ENCODE peak calls at places on chromosomes 12 and 14, in nine cellular contexts. One of them, this sample, is unnamed. For H3K4me1, the result is how much of the 10 kb centered on the place peaks cover.

GRCh38 chr14:72599579-72600470 is 294.1 kb downstream of the DPF3 start:
- DNase-seq in pancreas: no peak
- DNase-seq in esophagus squamous epithelium: no peak
- DNase-seq in fibroblast of lung: no peak
- DNase-seq in upper lobe of right lung: no peak
- DNase-seq in CD4-positive, CD25-positive, alpha-beta regulatory T cell: no peak
- DNase-seq in mesendoderm: peak
- DNase-seq in left lung: no peak
- DNase-seq in lung: no peak
- DNase-seq in this sample: no peak

GRCh38 chr12:442235-442884 is 17.4 kb upstream of the B4GALNT3 start:
- DNase-seq in pancreas: no peak
- DNase-seq in esophagus squamous epithelium: no peak
- DNase-seq in fibroblast of lung: peak
- DNase-seq in upper lobe of right lung: no peak
- DNase-seq in CD4-positive, CD25-positive, alpha-beta regulatory T cell: peak
- DNase-seq in mesendoderm: peak
- DNase-seq in left lung: no peak
- DNase-seq in lung: peak
- DNase-seq in this sample: peak

GRCh38 chr12:34405286-34406227 is 383.3 kb downstream of the ALG10 start:
- DNase-seq in pancreas: peak
- DNase-seq in esophagus squamous epithelium: no peak
- DNase-seq in fibroblast of lung: no peak
- DNase-seq in upper lobe of right lung: peak
- DNase-seq in CD4-positive, CD25-positive, alpha-beta regulatory T cell: no peak
- DNase-seq in mesendoderm: no peak
- DNase-seq in left lung: peak
- DNase-seq in lung: peak
- DNase-seq in this sample: no peak

GRCh38 chr14:67411820-67412421 is at the start of gene PLEK2:
- DNase-seq in pancreas: peak
- DNase-seq in esophagus squamous epithelium: no peak
- DNase-seq in fibroblast of lung: peak
- DNase-seq in upper lobe of right lung: peak
- DNase-seq in CD4-positive, CD25-positive, alpha-beta regulatory T cell: peak
- DNase-seq in mesendoderm: no peak
- DNase-seq in left lung: peak
- DNase-seq in lung: peak
- DNase-seq in this sample: peak

GRCh38 chr12:80230068-80230467 is 130.7 kb downstream of the OTOGL start:
- DNase-seq in pancreas: no peak
- DNase-seq in esophagus squamous epithelium: no peak
- DNase-seq in fibroblast of lung: no peak
- DNase-seq in upper lobe of right lung: no peak
- DNase-seq in CD4-positive, CD25-positive, alpha-beta regulatory T cell: no peak
- DNase-seq in mesendoderm: peak
- DNase-seq in left lung: no peak
- DNase-seq in lung: no peak
- DNase-seq in this sample: no peak

GRCh38 chr14:21734457-21735074 is 60.9 kb upstream of the OR4E1 start:
- DNase-seq in pancreas: no peak
- DNase-seq in esophagus squamous epithelium: no peak
- DNase-seq in fibroblast of lung: peak
- DNase-seq in upper lobe of right lung: no peak
- DNase-seq in CD4-positive, CD25-positive, alpha-beta regulatory T cell: peak
- DNase-seq in mesendoderm: peak
- DNase-seq in left lung: no peak
- DNase-seq in lung: no peak
- DNase-seq in this sample: peak

GRCh38 chr12:104263026-104263425 is 40.5 kb upstream of the EID3 start:
- DNase-seq in pancreas: no peak
- DNase-seq in esophagus squamous epithelium: no peak
- DNase-seq in fibroblast of lung: no peak
- DNase-seq in upper lobe of right lung: no peak
- DNase-seq in CD4-positive, CD25-positive, alpha-beta regulatory T cell: no peak
- DNase-seq in mesendoderm: no peak
- DNase-seq in left lung: no peak
- DNase-seq in lung: no peak
- DNase-seq in this sample: no peak

GRCh38 chr14:106652494-106652893 is 1126.1 kb downstream of the TMEM121 start:
- DNase-seq in pancreas: no peak
- DNase-seq in esophagus squamous epithelium: no peak
- DNase-seq in fibroblast of lung: no peak
- DNase-seq in upper lobe of right lung: no peak
- DNase-seq in CD4-positive, CD25-positive, alpha-beta regulatory T cell: no peak
- DNase-seq in mesendoderm: no peak
- DNase-seq in left lung: no peak
- DNase-seq in lung: no peak
- DNase-seq in this sample: no peak

GRCh38 chr14:68655021-68655811 is 137.7 kb downstream of the ZFP36L1 start:
- DNase-seq in pancreas: peak
- DNase-seq in esophagus squamous epithelium: no peak
- DNase-seq in fibroblast of lung: peak
- DNase-seq in upper lobe of right lung: no peak
- DNase-seq in CD4-positive, CD25-positive, alpha-beta regulatory T cell: no peak
- DNase-seq in mesendoderm: no peak
- DNase-seq in left lung: no peak
- DNase-seq in lung: no peak
- DNase-seq in this sample: no peak

GRCh38 chr12:6215932-6216494 is 15.8 kb downstream of the CD9 start:
- DNase-seq in pancreas: peak
- DNase-seq in esophagus squamous epithelium: no peak
- DNase-seq in fibroblast of lung: peak
- DNase-seq in upper lobe of right lung: peak
- DNase-seq in CD4-positive, CD25-positive, alpha-beta regulatory T cell: no peak
- DNase-seq in mesendoderm: peak
- DNase-seq in left lung: peak
- DNase-seq in lung: peak
- DNase-seq in this sample: no peak

GRCh38 chr14:61598980-61599379 is 96.3 kb upstream of the HIF1A start:
- DNase-seq in pancreas: no peak
- DNase-seq in esophagus squamous epithelium: no peak
- DNase-seq in fibroblast of lung: no peak
- DNase-seq in upper lobe of right lung: no peak
- DNase-seq in CD4-positive, CD25-positive, alpha-beta regulatory T cell: no peak
- DNase-seq in mesendoderm: no peak
- DNase-seq in left lung: no peak
- DNase-seq in lung: no peak
- DNase-seq in this sample: no peak

GRCh38 chr12:132265056-132265800 is 64.2 kb downstream of the GALNT9 start:
- DNase-seq in pancreas: no peak
- DNase-seq in esophagus squamous epithelium: no peak
- DNase-seq in fibroblast of lung: no peak
- DNase-seq in upper lobe of right lung: no peak
- DNase-seq in CD4-positive, CD25-positive, alpha-beta regulatory T cell: no peak
- DNase-seq in mesendoderm: no peak
- DNase-seq in left lung: no peak
- DNase-seq in lung: no peak
- DNase-seq in this sample: no peak

GRCh38 chr14:48665077-48665784 is 920.9 kb downstream of the RPS29 start:
- DNase-seq in pancreas: no peak
- DNase-seq in esophagus squamous epithelium: no peak
- DNase-seq in fibroblast of lung: no peak
- DNase-seq in upper lobe of right lung: no peak
- DNase-seq in CD4-positive, CD25-positive, alpha-beta regulatory T cell: no peak
- DNase-seq in mesendoderm: no peak
- DNase-seq in left lung: no peak
- DNase-seq in lung: no peak
- DNase-seq in this sample: no peak

GRCh38 chr14:104436741-104437701 is 142.5 kb upstream of the C14orf180 start:
- DNase-seq in pancreas: peak
- DNase-seq in esophagus squamous epithelium: no peak
- DNase-seq in fibroblast of lung: no peak
- DNase-seq in upper lobe of right lung: peak
- DNase-seq in CD4-positive, CD25-positive, alpha-beta regulatory T cell: no peak
- DNase-seq in mesendoderm: no peak
- DNase-seq in left lung: peak
- DNase-seq in lung: peak
- DNase-seq in this sample: no peak

GRCh38 chr12:7068240-7068993 is 7.9 kb downstream of the C1S start:
- DNase-seq in pancreas: no peak
- DNase-seq in esophagus squamous epithelium: no peak
- DNase-seq in fibroblast of lung: no peak
- DNase-seq in upper lobe of right lung: no peak
- DNase-seq in CD4-positive, CD25-positive, alpha-beta regulatory T cell: no peak
- DNase-seq in mesendoderm: no peak
- DNase-seq in left lung: no peak
- DNase-seq in lung: no peak
- DNase-seq in this sample: no peak

GRCh38 chr14:97458302-97459137 is 661.3 kb downstream of the VRK1 start:
- DNase-seq in pancreas: peak
- DNase-seq in esophagus squamous epithelium: no peak
- DNase-seq in fibroblast of lung: no peak
- DNase-seq in upper lobe of right lung: no peak
- DNase-seq in CD4-positive, CD25-positive, alpha-beta regulatory T cell: peak
- DNase-seq in mesendoderm: peak
- DNase-seq in left lung: no peak
- DNase-seq in lung: no peak
- DNase-seq in this sample: peak

GRCh38 chr14:20422886-20423285 is 9.6 kb upstream of the TEP1 start:
- DNase-seq in pancreas: no peak
- DNase-seq in esophagus squamous epithelium: no peak
- DNase-seq in fibroblast of lung: no peak
- DNase-seq in upper lobe of right lung: no peak
- DNase-seq in CD4-positive, CD25-positive, alpha-beta regulatory T cell: no peak
- DNase-seq in mesendoderm: no peak
- DNase-seq in left lung: no peak
- DNase-seq in lung: no peak
- DNase-seq in this sample: no peak
- H3K4me1 ChIP-seq in pancreas: under half
- H3K4me1 ChIP-seq in esophagus squamous epithelium: under half
- H3K4me1 ChIP-seq in fibroblast of lung: under half
- H3K4me1 ChIP-seq in upper lobe of right lung: under half
- H3K4me1 ChIP-seq in CD4-positive, CD25-positive, alpha-beta regulatory T cell: under half
- H3K4me1 ChIP-seq in mesendoderm: under half
- H3K4me1 ChIP-seq in left lung: under half
- H3K4me1 ChIP-seq in lung: under half
- H3K4me1 ChIP-seq in this sample: under half

GRCh38 chr14:50100824-50101223 is 15.5 kb downstream of the VCPKMT start:
- DNase-seq in pancreas: no peak
- DNase-seq in esophagus squamous epithelium: no peak
- DNase-seq in fibroblast of lung: no peak
- DNase-seq in upper lobe of right lung: no peak
- DNase-seq in CD4-positive, CD25-positive, alpha-beta regulatory T cell: no peak
- DNase-seq in mesendoderm: no peak
- DNase-seq in left lung: no peak
- DNase-seq in lung: no peak
- DNase-seq in this sample: no peak
- H3K27ac ChIP-seq in pancreas: no peak
- H3K27ac ChIP-seq in esophagus squamous epithelium: peak
- H3K27ac ChIP-seq in fibroblast of lung: no peak
- H3K27ac ChIP-seq in upper lobe of right lung: no peak
- H3K27ac ChIP-seq in CD4-positive, CD25-positive, alpha-beta regulatory T cell: no peak
- H3K27ac ChIP-seq in mesendoderm: no peak
- H3K27ac ChIP-seq in left lung: no peak
- H3K27ac ChIP-seq in lung: no peak
- H3K27ac ChIP-seq in this sample: peak

GRCh38 chr12:4312251-4312650 is 8.8 kb upstream of the TIGAR start:
- DNase-seq in pancreas: no peak
- DNase-seq in esophagus squamous epithelium: no peak
- DNase-seq in fibroblast of lung: no peak
- DNase-seq in upper lobe of right lung: no peak
- DNase-seq in CD4-positive, CD25-positive, alpha-beta regulatory T cell: no peak
- DNase-seq in mesendoderm: no peak
- DNase-seq in left lung: no peak
- DNase-seq in lung: no peak
- DNase-seq in this sample: no peak
- H3K4me3 ChIP-seq in pancreas: no peak
- H3K4me3 ChIP-seq in esophagus squamous epithelium: no peak
- H3K4me3 ChIP-seq in fibroblast of lung: no peak
- H3K4me3 ChIP-seq in upper lobe of right lung: no peak
- H3K4me3 ChIP-seq in CD4-positive, CD25-positive, alpha-beta regulatory T cell: no peak
- H3K4me3 ChIP-seq in mesendoderm: no peak
- H3K4me3 ChIP-seq in left lung: no peak
- H3K4me3 ChIP-seq in lung: no peak
- H3K4me3 ChIP-seq in this sample: no peak

DNA sequence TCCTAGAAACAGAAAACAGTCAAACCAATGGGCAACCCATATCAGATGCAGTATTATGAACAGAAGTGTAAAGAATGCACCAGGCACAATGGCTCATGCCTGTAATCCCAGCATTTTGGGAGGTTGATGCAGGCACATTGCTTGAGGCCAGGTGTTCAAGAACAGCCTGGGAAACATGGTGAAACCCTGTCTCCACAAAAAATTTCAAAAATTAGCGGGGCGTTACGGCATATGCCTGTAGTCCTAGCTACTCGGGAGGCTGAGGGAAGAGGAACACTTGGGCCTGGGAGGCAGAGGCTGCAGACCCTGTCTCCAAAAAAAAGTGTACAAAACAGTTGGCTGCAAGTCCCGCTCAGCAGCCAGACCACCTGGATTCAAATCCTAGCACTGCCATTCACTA is 4.9 kb downstream of the PXN start:
- DNase-seq in pancreas: no peak
- DNase-seq in esophagus squamous epithelium: no peak
- DNase-seq in fibroblast of lung: no peak
- DNase-seq in upper lobe of right lung: no peak
- DNase-seq in CD4-positive, CD25-positive, alpha-beta regulatory T cell: no peak
- DNase-seq in mesendoderm: no peak
- DNase-seq in left lung: no peak
- DNase-seq in lung: no peak
- DNase-seq in this sample: no peak
- H3K4me1 ChIP-seq in pancreas: under half
- H3K4me1 ChIP-seq in esophagus squamous epithelium: half or more
- H3K4me1 ChIP-seq in fibroblast of lung: under half
- H3K4me1 ChIP-seq in upper lobe of right lung: half or more
- H3K4me1 ChIP-seq in CD4-positive, CD25-positive, alpha-beta regulatory T cell: half or more
- H3K4me1 ChIP-seq in mesendoderm: under half
- H3K4me1 ChIP-seq in left lung: half or more
- H3K4me1 ChIP-seq in lung: half or more
- H3K4me1 ChIP-seq in this sample: half or more

DNA sequence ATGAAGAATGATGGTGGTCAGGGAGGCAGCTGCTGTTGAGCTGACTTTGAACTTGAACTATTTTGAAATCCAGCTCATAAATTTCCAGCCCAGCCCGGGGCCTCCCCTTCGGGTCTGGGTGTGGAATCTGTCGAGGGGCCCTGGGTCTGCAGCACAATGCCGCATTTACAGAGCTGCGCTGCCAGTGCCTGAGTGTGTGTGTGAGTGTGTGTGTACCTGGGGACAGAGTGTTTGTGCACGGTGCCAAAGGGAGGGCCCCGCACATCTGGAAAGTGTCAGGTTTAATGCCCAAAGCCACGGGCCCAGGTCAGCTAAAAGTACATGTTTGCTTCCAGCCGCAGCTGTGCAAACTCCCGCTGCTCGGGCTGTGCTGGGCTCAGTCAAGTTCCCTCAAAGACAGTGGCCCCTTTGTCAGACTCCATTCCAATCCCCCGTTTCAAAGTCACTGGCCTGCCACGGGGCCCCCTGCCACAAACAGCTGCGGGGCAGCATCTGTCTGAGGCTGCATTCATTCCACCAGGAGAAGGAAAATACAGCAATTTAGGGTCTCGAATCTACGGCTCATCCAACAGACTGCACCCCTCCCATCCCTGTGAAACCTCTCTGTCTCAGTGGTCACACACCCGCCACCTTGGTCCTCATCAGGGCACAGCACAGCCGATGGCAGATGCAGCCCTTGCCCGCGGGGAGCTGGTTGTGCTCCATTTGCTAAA is 16.3 kb upstream of the RFLNA start:
- DNase-seq in pancreas: no peak
- DNase-seq in esophagus squamous epithelium: no peak
- DNase-seq in fibroblast of lung: no peak
- DNase-seq in upper lobe of right lung: no peak
- DNase-seq in CD4-positive, CD25-positive, alpha-beta regulatory T cell: no peak
- DNase-seq in mesendoderm: no peak
- DNase-seq in left lung: no peak
- DNase-seq in lung: no peak
- DNase-seq in this sample: no peak
- H3K27ac ChIP-seq in pancreas: no peak
- H3K27ac ChIP-seq in esophagus squamous epithelium: no peak
- H3K27ac ChIP-seq in fibroblast of lung: no peak
- H3K27ac ChIP-seq in upper lobe of right lung: no peak
- H3K27ac ChIP-seq in CD4-positive, CD25-positive, alpha-beta regulatory T cell: no peak
- H3K27ac ChIP-seq in mesendoderm: no peak
- H3K27ac ChIP-seq in left lung: no peak
- H3K27ac ChIP-seq in lung: no peak
- H3K27ac ChIP-seq in this sample: no peak